ENCODE peak calls at places on chromosomes 16 and 17, in four cellular contexts. F is Caco-2, K is astrocyte of the spinal cord, V is dorsolateral prefrontal cortex. J is an unnamed sample.

GRCh38 chr17:57810740-57811632 is 38.9 kb downstream of the MRPS23 start:
- DNase-seq in F (no peak), K (peak; percentile 81), V (no peak), J (no peak)

GRCh38 chr16:9870962-9871361 is 311.3 kb downstream of the GRIN2A start:
- DNase-seq in K (no peak), F (no peak), V (no peak), J (no peak)

GRCh38 chr17:12429125-12429524 is 236.6 kb upstream of the MYOCD start:
- DNase-seq in F (no peak), K (no peak), V (no peak), J (no peak)

GRCh38 chr16:21223787-21224186 is 9.7 kb upstream of the ANKS4B start:
- DNase-seq in F (no peak), K (no peak), V (no peak), J (no peak)

GRCh38 chr16:66695935-66696668 is 441 bp downstream of the CMTM4 start:
- DNase-seq in V (no peak), F (peak; percentile 73), K (no peak), J (no peak)

GRCh38 chr16:80317132-80318098 is 223.4 kb upstream of the DYNLRB2 start:
- DNase-seq in F (no peak), K (no peak), V (no peak), J (no peak)

GRCh38 chr17:18005496-18005895 is 32.8 kb downstream of the DRC3 start:
- DNase-seq in F (no peak), V (no peak), K (no peak), J (no peak)

GRCh38 chr17:50925296-50925891 is 59.2 kb upstream of the TOB1 start:
- DNase-seq in V (no peak), F (no peak), K (no peak), J (no peak)

GRCh38 chr17:51407576-51407975 is 147.2 kb downstream of the UTP18 start:
- DNase-seq in V (no peak), F (no peak), K (no peak), J (no peak)

GRCh38 chr17:77681820-77682219 is 276.7 kb upstream of the TNRC6C start:
- DNase-seq in V (peak; percentile 48), F (peak; percentile 14), K (no peak), J (peak; percentile 82)

GRCh38 chr17:3590231-3590630 is 19.0 kb downstream of the TRPV1 start:
- DNase-seq in K (no peak), V (no peak), F (no peak), J (no peak)

GRCh38 chr16:6725634-6726331 is 606.9 kb upstream of the RBFOX1 start:
- DNase-seq in K (no peak), V (no peak), F (no peak), J (no peak)

GRCh38 chr16:51755039-51755501 is 604.0 kb upstream of the SALL1 start:
- DNase-seq in F (no peak), V (no peak), K (no peak), J (no peak)

GRCh38 chr16:47262938-47263337 is 119.2 kb upstream of the NETO2 start:
- DNase-seq in F (no peak), V (no peak), K (no peak), J (no peak)

GRCh38 chr17:79020631-79021301 is 3.2 kb upstream of the C1QTNF1 start:
- DNase-seq in K (no peak), V (no peak), F (peak; percentile 3), J (no peak)

GRCh38 chr17:72502111-72502939 is 381.5 kb downstream of the SOX9 start:
- DNase-seq in F (peak; percentile 66), V (no peak), K (peak; percentile 42), J (no peak)

GRCh38 chr16:12089492-12090161 is 113.1 kb downstream of the SNX29 start:
- DNase-seq in V (peak; percentile 43), F (no peak), K (peak; percentile 46), J (no peak)

GRCh38 chr17:29027521-29027920 is 15.4 kb upstream of the PIPOX start:
- DNase-seq in V (no peak), K (no peak), F (no peak), J (no peak)

GRCh38 chr17:76528156-76528527 is 9.4 kb downstream of the CYGB start:
- DNase-seq in K (no peak), F (no peak), V (no peak), J (no peak)
- H3K4me3 ChIP-seq in K (no peak overlapping the region), F (no peak overlapping the region), V (no peak overlapping the region), J (no peak overlapping the region)

GRCh38 chr16:684961-685696 is 995 bp upstream of the JMJD8 start:
- DNase-seq in V (no peak), K (no peak), F (peak; percentile 80), J (no peak)

GRCh38 chr16:687499-687898 is 2.7 kb downstream of the WDR24 start:
- DNase-seq in K (no peak), V (no peak), F (no peak), J (no peak)

GRCh38 chr16:686459-687260 is 2.5 kb upstream of the JMJD8 start:
- DNase-seq in F (no peak), V (no peak), K (no peak), J (no peak)

GRCh38 chr16:684067-684794 is at the start of gene JMJD8:
- DNase-seq in V (peak; percentile 97), F (peak; percentile 96), K (peak; percentile 95), J (peak; percentile 83)

GRCh38 chr16:685967-686366 is 1.8 kb upstream of the JMJD8 start:
- DNase-seq in V (no peak), K (peak; percentile 36), F (peak; percentile 70), J (no peak)
- TF ChIP-seq CTCF in V (peak; percentile 22), K (peak; percentile 57), F (peak; percentile 61), J (peak; percentile 84)

DNA sequence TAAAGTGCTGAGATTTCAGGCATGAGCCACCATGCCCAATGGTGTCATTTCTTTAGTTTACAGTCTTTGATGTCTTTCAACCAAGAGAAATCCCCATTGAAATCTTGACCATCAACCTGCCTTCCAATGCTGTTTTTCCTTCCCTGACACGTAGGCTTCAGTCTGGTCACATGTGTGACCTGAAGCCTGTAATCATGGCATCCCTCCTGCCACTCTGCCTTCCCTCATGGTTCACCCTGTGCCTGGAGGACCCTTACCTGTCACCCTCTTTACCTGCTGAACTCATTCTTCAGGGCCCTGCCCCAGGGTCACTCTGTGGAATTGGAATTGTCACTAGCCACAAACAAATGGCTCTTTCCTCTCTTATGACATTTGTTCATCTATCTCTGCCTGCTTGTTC is 18.1 kb upstream of the ARHGAP23 start:
- DNase-seq in K (no peak), F (no peak), V (no peak), J (no peak)
- H3K4me3 ChIP-seq in K (no peak overlapping the region), F (no peak overlapping the region), V (no peak overlapping the region), J (no peak overlapping the region)

DNA sequence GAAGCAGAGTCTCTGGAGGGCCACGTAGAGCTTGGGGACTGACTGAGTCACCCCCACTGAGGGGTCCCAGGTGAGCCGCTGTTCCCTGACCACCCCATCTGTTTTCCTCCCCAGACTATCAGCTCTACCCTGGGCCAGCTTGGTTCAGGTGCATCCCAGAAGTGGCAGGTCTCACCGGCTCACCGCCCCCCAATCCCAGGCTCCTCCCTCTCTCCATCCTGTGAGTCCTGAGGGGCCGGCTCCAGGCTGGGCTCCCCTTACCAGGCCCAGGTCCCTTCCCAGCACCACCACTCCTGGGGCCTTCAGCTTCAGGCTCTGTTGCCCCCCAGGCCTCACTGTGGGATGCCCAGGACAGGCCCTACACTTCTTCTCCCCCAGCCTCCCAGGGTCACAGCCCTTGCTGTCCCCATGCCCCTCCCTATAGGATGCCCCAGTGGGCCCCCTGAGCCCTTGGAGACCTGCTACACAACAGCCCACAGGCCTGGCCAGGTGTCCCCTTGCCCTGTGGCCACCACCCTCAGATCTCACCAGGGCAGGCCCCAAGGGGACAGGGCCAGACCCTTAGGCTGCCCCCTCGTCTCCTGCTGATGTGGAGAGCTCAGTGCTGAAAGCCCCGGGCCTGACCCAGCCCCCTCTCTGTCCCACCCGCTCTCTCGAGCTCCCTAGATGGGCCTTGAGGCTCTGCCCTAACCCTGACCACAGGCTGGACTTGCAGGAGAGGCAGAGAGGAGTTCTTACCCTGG is 40.4 kb downstream of the TNFRSF13B start:
- DNase-seq in K (no peak), F (peak; percentile 31), V (no peak), J (no peak)
- TF ChIP-seq CTCF in K (no peak), F (no peak), V (no peak), J (no peak)

GRCh38 chr17:47907932-47908562 is 12.0 kb downstream of the SP2 start:
- DNase-seq in F (no peak), K (no peak), V (no peak), J (no peak)
- H3K4me3 ChIP-seq in F (no peak overlapping the region), K (no peak overlapping the region), V (no peak overlapping the region), J (no peak overlapping the region)

GRCh38 chr17:82348866-82349265 is 10.2 kb upstream of the TEX19 start:
- DNase-seq in F (no peak), K (no peak), V (no peak), J (no peak)

GRCh38 chr17:82349287-82349701 is 9.8 kb upstream of the TEX19 start:
- DNase-seq in K (no peak), F (no peak), V (no peak), J (no peak)

GRCh38 chr17:82351713-82352488 is 7.1 kb upstream of the TEX19 start:
- DNase-seq in V (peak; percentile 88), K (peak; percentile 87), F (peak; percentile 83), J (peak; percentile 81)

GRCh38 chr17:82351254-82351712 is 7.8 kb upstream of the TEX19 start:
- DNase-seq in K (no peak), F (no peak), V (no peak), J (no peak)

DNA sequence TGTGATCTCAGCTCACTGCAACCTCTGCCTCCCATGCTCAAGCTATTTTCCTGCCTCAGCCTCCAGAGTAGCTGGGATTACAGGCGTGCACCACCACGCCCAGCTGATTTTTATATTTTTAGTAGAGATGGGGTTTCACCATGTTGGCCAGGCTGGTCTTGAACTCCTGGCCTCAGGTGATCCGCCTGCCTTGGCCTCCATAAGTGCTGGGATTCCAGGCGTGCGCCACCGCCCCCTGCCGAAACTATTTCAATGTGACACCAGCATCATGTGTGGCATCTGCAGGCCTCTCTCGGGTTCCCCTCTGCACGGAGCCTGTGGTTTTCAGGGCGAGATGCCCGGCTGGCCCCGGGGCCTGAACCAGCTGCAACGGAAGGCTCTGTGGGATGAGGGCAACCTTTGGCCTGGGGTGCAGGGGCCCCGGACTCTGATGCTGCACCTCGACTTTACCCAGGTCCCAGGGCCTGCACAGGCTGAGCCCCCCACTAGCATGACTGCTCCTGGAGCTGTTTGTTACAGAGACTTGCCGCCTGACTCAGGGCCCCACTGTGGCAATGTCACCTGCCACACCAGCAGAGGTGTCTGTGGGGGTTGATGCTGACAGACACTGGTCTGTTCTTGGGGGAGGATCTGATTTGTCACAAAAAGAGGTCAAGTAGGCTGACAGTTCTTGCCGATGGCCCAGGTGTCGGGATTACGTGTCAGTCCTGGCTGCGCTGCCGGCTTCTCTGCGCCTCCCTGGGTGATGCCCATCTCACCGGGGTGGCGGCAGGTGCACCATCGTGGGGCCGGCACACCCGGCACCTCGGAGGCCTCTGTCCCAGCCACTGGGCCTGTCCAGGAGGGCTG is 8.6 kb upstream of the TEX19 start:
- DNase-seq in K (no peak), F (no peak), V (no peak), J (no peak)
- TF ChIP-seq CTCF in K (no peak), F (no peak), V (no peak), J (no peak)

J was measured in LNCaP clone FGC.